ENCODE peak calls at places on chromosomes 16 and 17, in ten cellular contexts. H, X, D, Y, W, U, M, L, Z and J are unnamed samples. For H3K9me3, the result is how much of the 10 kb centered on the place peaks cover.

GRCh38 chr16:4200000-4200780 is 41.7 kb downstream of the SRL start:
- DNase-seq in D (peak), M (peak), L (peak), X (peak), U (peak), Y (peak), H (peak), W (peak), Z (peak), J (peak)

GRCh38 chr16:10031473-10031872 is 150.8 kb downstream of the GRIN2A start:
- DNase-seq in U (no peak), W (no peak), M (no peak), Y (no peak), H (no peak), X (no peak), L (no peak), D (no peak), Z (no peak), J (no peak)

GRCh38 chr16:1978476-1979120 is 2.7 kb downstream of the NOXO1 start:
- DNase-seq in D (peak), Z (no peak), M (no peak), U (no peak), Y (no peak), L (no peak), H (no peak), W (no peak), X (no peak), J (no peak)

GRCh38 chr17:74542166-74542565 is 3.7 kb downstream of the CD300C start:
- DNase-seq in Z (no peak), D (no peak), X (no peak), Y (no peak), M (no peak), U (no peak), W (no peak), L (no peak), H (no peak), J (no peak)

GRCh38 chr17:66830451-66830850 is 4.5 kb upstream of the CACNG5 start:
- DNase-seq in M (no peak), W (peak), X (no peak), H (no peak), Z (no peak), L (peak), Y (no peak), U (no peak), D (no peak), J (peak)

GRCh38 chr16:84292032-84292431 is 2.6 kb upstream of the WFDC1 start:
- DNase-seq in M (no peak), X (no peak), Z (no peak), U (no peak), Y (no peak), D (no peak), H (no peak), W (no peak), L (peak), J (peak)

GRCh38 chr17:51257150-51258081 is 2.4 kb downstream of the MBTD1 start:
- DNase-seq in M (no peak), D (no peak), Z (no peak), W (no peak), H (no peak), L (no peak), X (no peak), U (no peak), Y (peak), J (no peak)

GRCh38 chr17:43389022-43389947 is 9.5 kb upstream of the ARL4D start:
- DNase-seq in H (peak), Y (peak), W (peak), X (peak), L (peak), Z (no peak), M (peak), U (peak), D (peak), J (peak)

GRCh38 chr16:88451586-88452484 is 1.2 kb upstream of the ZFPM1 start:
- DNase-seq in Z (no peak), H (peak), Y (no peak), L (peak), U (no peak), D (no peak), X (no peak), W (no peak), M (no peak), J (no peak)

GRCh38 chr16:52171481-52171880 is 375.5 kb downstream of the TOX3 start:
- DNase-seq in M (no peak), H (no peak), D (no peak), W (no peak), X (no peak), U (no peak), L (no peak), Z (no peak), Y (no peak), J (no peak)

GRCh38 chr16:3283525-3284447 is 495 bp downstream of the ZNF263 start:
- DNase-seq in H (no peak), L (peak), W (no peak), D (no peak), M (no peak), Y (no peak), U (no peak), Z (no peak), X (no peak), J (no peak)

GRCh38 chr17:67223924-67224323 is 21.1 kb downstream of the HELZ start:
- DNase-seq in L (peak), Y (no peak), M (no peak), X (no peak), D (no peak), H (no peak), Z (no peak), U (no peak), W (peak), J (peak)

GRCh38 chr16:74709477-74709877 is 8.8 kb upstream of the MLKL start:
- DNase-seq in Z (no peak), H (peak), Y (peak), M (peak), L (peak), D (peak), U (peak), X (peak), W (peak), J (peak)

GRCh38 chr16:84478172-84478948 is 26.1 kb downstream of the MEAK7 start:
- DNase-seq in W (no peak), D (no peak), Y (peak), L (no peak), U (peak), X (no peak), Z (no peak), H (no peak), M (no peak), J (no peak)

GRCh38 chr16:89442990-89443726 is 47.2 kb downstream of the ANKRD11 start:
- DNase-seq in Z (no peak), L (peak), U (peak), Y (peak), X (no peak), H (peak), M (peak), W (no peak), D (no peak), J (peak)

GRCh38 chr16:54118846-54119245 is 167.7 kb downstream of the IRX3 start:
- DNase-seq in M (no peak), U (no peak), X (no peak), L (no peak), W (no peak), D (no peak), Z (no peak), H (no peak), Y (peak), J (no peak)

GRCh38 chr17:59505610-59506276 is 59.7 kb upstream of the DHX40 start:
- DNase-seq in L (no peak), Z (no peak), Y (no peak), D (no peak), M (no peak), U (no peak), W (peak), H (no peak), X (no peak), J (no peak)

GRCh38 chr16:30888856-30889499 is 4.9 kb downstream of the BCL7C start:
- DNase-seq in M (no peak), D (no peak), X (no peak), Y (no peak), L (no peak), H (no peak), U (no peak), W (no peak), Z (no peak), J (no peak)

GRCh38 chr16:49018259-49018931 is 263.2 kb downstream of the CBLN1 start:
- DNase-seq in U (no peak), M (no peak), D (no peak), Z (no peak), Y (no peak), H (no peak), W (no peak), X (no peak), L (no peak), J (no peak)

GRCh38 chr17:27495460-27495859 is 39.2 kb downstream of the KSR1 start:
- DNase-seq in W (no peak), U (no peak), Y (no peak), H (no peak), X (no peak), Z (no peak), L (no peak), D (no peak), M (no peak), J (no peak)

GRCh38 chr16:58588406-58588805 is 41.2 kb downstream of the CNOT1 start:
- DNase-seq in L (no peak), Y (no peak), D (no peak), X (no peak), M (no peak), W (no peak), H (no peak), Z (no peak), U (no peak), J (no peak)
- H3K9me3 ChIP-seq in L (under half), Y (under half), D (under half), X (under half), M (under half), W (under half), H (under half), Z (under half), U (under half), J (under half)

GRCh38 chr16:66026211-66026610 is 340.3 kb upstream of the CDH5 start:
- DNase-seq in Y (no peak), M (no peak), W (no peak), U (no peak), H (no peak), L (peak), D (no peak), Z (peak), X (no peak), J (peak)

GRCh38 chr16:66028505-66029216 is 337.8 kb upstream of the CDH5 start:
- DNase-seq in L (no peak), X (no peak), Z (no peak), U (no peak), M (no peak), H (no peak), D (no peak), Y (peak), W (no peak), J (no peak)

GRCh38 chr16:66030036-66030435 is 336.5 kb upstream of the CDH5 start:
- DNase-seq in Z (no peak), W (no peak), L (no peak), M (no peak), D (no peak), H (no peak), Y (peak), X (no peak), U (no peak), J (peak)

GRCh38 chr16:66025751-66026150 is 340.7 kb upstream of the CDH5 start:
- DNase-seq in D (no peak), X (no peak), Z (no peak), Y (no peak), M (no peak), U (no peak), W (no peak), H (no peak), L (peak), J (no peak)

GRCh38 chr16:66026931-66027330 is 339.6 kb upstream of the CDH5 start:
- DNase-seq in H (no peak), M (no peak), D (no peak), Z (no peak), W (no peak), L (no peak), X (no peak), Y (no peak), U (no peak), J (no peak)
- H3K9me3 ChIP-seq in H (under half), M (under half), D (under half), Z (under half), W (under half), L (under half), X (under half), Y (under half), U (under half), J (under half)

GRCh38 chr17:5183410-5183793 is 8.3 kb downstream of the ZNF594 start:
- DNase-seq in X (no peak), U (no peak), M (no peak), W (no peak), Z (no peak), L (no peak), Y (no peak), D (no peak), H (no peak), J (no peak)
- H3K9me3 ChIP-seq in X (half or more), U (half or more), M (under half), W (under half), Z (under half), L (half or more), Y (under half), D (half or more), H (under half), J (under half)

DNA sequence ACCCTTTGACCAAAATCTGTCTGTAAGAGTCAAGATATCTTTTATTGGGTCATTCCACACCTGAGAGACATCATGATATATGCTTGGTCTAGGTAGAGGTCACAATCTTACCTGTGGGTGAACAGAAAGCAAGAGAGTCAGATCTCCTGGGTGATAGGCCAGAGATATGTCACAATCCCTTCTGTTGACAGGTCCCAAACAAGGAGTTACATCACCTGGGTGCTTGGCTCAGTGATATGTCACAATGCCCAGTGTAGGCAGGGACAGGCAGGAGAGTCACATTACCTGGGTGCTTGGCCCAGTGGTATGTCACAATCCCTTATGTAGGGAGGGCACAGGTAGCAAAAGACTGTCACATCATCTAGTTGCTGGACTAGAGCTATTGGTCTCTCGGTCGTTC is 1991.2 kb downstream of the TP53TG3F start:
- DNase-seq in U (no peak), L (no peak), Z (no peak), X (no peak), M (no peak), H (no peak), Y (no peak), D (no peak), W (no peak), J (no peak)
- H3K9me3 ChIP-seq in U (half or more), L (half or more), Z (under half), X (half or more), M (under half), H (under half), Y (under half), D (half or more), W (under half), J (under half)

GRCh38 chr17:52606098-52606497 is 447.6 kb upstream of the CA10 start:
- DNase-seq in L (no peak), Y (no peak), H (no peak), X (no peak), M (no peak), W (no peak), D (no peak), U (no peak), Z (no peak), J (peak)
- H3K9me3 ChIP-seq in L (under half), Y (under half), H (under half), X (under half), M (under half), W (under half), D (under half), U (under half), Z (under half), J (under half)